ENCODE peak calls at places on chromosomes 7 and 10, in seven cellular contexts. One of them, this sample, is unnamed.

GRCh38 chr10:86187840-86188239 is 178.8 kb downstream of the GRID1 start:
- DNase-seq in fibroblast of mammary gland: no peak
- DNase-seq in PC-3: no peak
- DNase-seq in heart left ventricle: no peak
- DNase-seq in fibroblast of the aortic adventitia: no peak
- DNase-seq in progenitor cell of endocrine pancreas: no peak
- DNase-seq in thoracic aorta: no peak
- DNase-seq in this sample: no peak

GRCh38 chr7:46214526-46214925 is 293.5 kb upstream of the IGFBP3 start:
- DNase-seq in fibroblast of the aortic adventitia: no peak
- DNase-seq in heart left ventricle: no peak
- DNase-seq in thoracic aorta: no peak
- DNase-seq in PC-3: no peak
- DNase-seq in fibroblast of mammary gland: no peak
- DNase-seq in progenitor cell of endocrine pancreas: no peak
- DNase-seq in this sample: no peak

GRCh38 chr10:45470098-45471012 is 96.3 kb downstream of the ALOX5 start:
- DNase-seq in fibroblast of mammary gland: peak; percentile 8
- DNase-seq in progenitor cell of endocrine pancreas: no peak
- DNase-seq in PC-3: peak; percentile 82
- DNase-seq in heart left ventricle: no peak
- DNase-seq in thoracic aorta: no peak
- DNase-seq in fibroblast of the aortic adventitia: peak; percentile 48
- DNase-seq in this sample: no peak

GRCh38 chr7:132782777-132783633 is 206.7 kb upstream of the PLXNA4 start:
- DNase-seq in PC-3: peak; percentile 30
- DNase-seq in fibroblast of the aortic adventitia: peak; percentile 76
- DNase-seq in heart left ventricle: no peak
- DNase-seq in fibroblast of mammary gland: peak; percentile 97
- DNase-seq in progenitor cell of endocrine pancreas: no peak
- DNase-seq in thoracic aorta: no peak
- DNase-seq in this sample: no peak

GRCh38 chr10:110824660-110825059 is 47.1 kb upstream of the PDCD4 start:
- DNase-seq in progenitor cell of endocrine pancreas: no peak
- DNase-seq in heart left ventricle: no peak
- DNase-seq in thoracic aorta: no peak
- DNase-seq in PC-3: no peak
- DNase-seq in fibroblast of mammary gland: no peak
- DNase-seq in fibroblast of the aortic adventitia: no peak
- DNase-seq in this sample: no peak

GRCh38 chr7:102323914-102324195 is 32.4 kb downstream of the SPDYE6 start:
- DNase-seq in heart left ventricle: no peak
- DNase-seq in PC-3: no peak
- DNase-seq in progenitor cell of endocrine pancreas: no peak
- DNase-seq in fibroblast of mammary gland: no peak
- DNase-seq in fibroblast of the aortic adventitia: no peak
- DNase-seq in thoracic aorta: no peak
- DNase-seq in this sample: no peak

GRCh38 chr7:137847418-137848050 is 760 bp upstream of the DGKI start:
- DNase-seq in fibroblast of mammary gland: peak; percentile 44
- DNase-seq in PC-3: no peak
- DNase-seq in thoracic aorta: no peak
- DNase-seq in progenitor cell of endocrine pancreas: no peak
- DNase-seq in fibroblast of the aortic adventitia: no peak
- DNase-seq in heart left ventricle: no peak
- DNase-seq in this sample: no peak

GRCh38 chr10:33365871-33366411 is 31.5 kb upstream of the NRP1 start:
- DNase-seq in thoracic aorta: no peak
- DNase-seq in progenitor cell of endocrine pancreas: no peak
- DNase-seq in PC-3: peak; percentile 100
- DNase-seq in heart left ventricle: no peak
- DNase-seq in fibroblast of mammary gland: peak; percentile 98
- DNase-seq in fibroblast of the aortic adventitia: peak; percentile 97
- DNase-seq in this sample: no peak

GRCh38 chr7:55157347-55158105 is 138.7 kb downstream of the EGFR start:
- DNase-seq in progenitor cell of endocrine pancreas: no peak
- DNase-seq in fibroblast of mammary gland: no peak
- DNase-seq in fibroblast of the aortic adventitia: no peak
- DNase-seq in thoracic aorta: no peak
- DNase-seq in PC-3: no peak
- DNase-seq in heart left ventricle: no peak
- DNase-seq in this sample: no peak

GRCh38 chr7:1883031-1883761 is 213.1 kb downstream of the ELFN1 start:
- DNase-seq in PC-3: peak; percentile 88
- DNase-seq in thoracic aorta: no peak
- DNase-seq in heart left ventricle: no peak
- DNase-seq in fibroblast of mammary gland: peak; percentile 83
- DNase-seq in progenitor cell of endocrine pancreas: no peak
- DNase-seq in fibroblast of the aortic adventitia: peak; percentile 64
- DNase-seq in this sample: no peak

GRCh38 chr10:77877461-77878344 is 48.9 kb downstream of the DLG5 start:
- DNase-seq in fibroblast of the aortic adventitia: peak; percentile 49
- DNase-seq in PC-3: no peak
- DNase-seq in fibroblast of mammary gland: peak; percentile 52
- DNase-seq in thoracic aorta: no peak
- DNase-seq in progenitor cell of endocrine pancreas: no peak
- DNase-seq in heart left ventricle: peak; percentile 36
- DNase-seq in this sample: no peak

GRCh38 chr10:117477241-117477947 is 65.2 kb upstream of the EMX2 start:
- DNase-seq in heart left ventricle: no peak
- DNase-seq in PC-3: no peak
- DNase-seq in thoracic aorta: no peak
- DNase-seq in fibroblast of mammary gland: no peak
- DNase-seq in progenitor cell of endocrine pancreas: no peak
- DNase-seq in fibroblast of the aortic adventitia: peak; percentile 52
- DNase-seq in this sample: no peak

GRCh38 chr7:28627869-28628268 is 215.6 kb downstream of the CREB5 start:
- DNase-seq in fibroblast of the aortic adventitia: peak; percentile 60
- DNase-seq in progenitor cell of endocrine pancreas: no peak
- DNase-seq in fibroblast of mammary gland: peak; percentile 34
- DNase-seq in heart left ventricle: no peak
- DNase-seq in PC-3: no peak
- DNase-seq in thoracic aorta: no peak
- DNase-seq in this sample: no peak

GRCh38 chr7:28626191-28626590 is 213.9 kb downstream of the CREB5 start:
- DNase-seq in progenitor cell of endocrine pancreas: no peak
- DNase-seq in fibroblast of the aortic adventitia: no peak
- DNase-seq in fibroblast of mammary gland: peak; percentile 56
- DNase-seq in heart left ventricle: no peak
- DNase-seq in PC-3: peak; percentile 15
- DNase-seq in thoracic aorta: no peak
- DNase-seq in this sample: no peak

GRCh38 chr7:28625446-28625845 is 213.1 kb downstream of the CREB5 start:
- DNase-seq in progenitor cell of endocrine pancreas: no peak
- DNase-seq in fibroblast of the aortic adventitia: peak; percentile 25
- DNase-seq in PC-3: no peak
- DNase-seq in heart left ventricle: no peak
- DNase-seq in thoracic aorta: no peak
- DNase-seq in fibroblast of mammary gland: peak; percentile 8
- DNase-seq in this sample: no peak

GRCh38 chr7:28627263-28627653 is 214.9 kb downstream of the CREB5 start:
- DNase-seq in fibroblast of the aortic adventitia: peak; percentile 88
- DNase-seq in heart left ventricle: no peak
- DNase-seq in thoracic aorta: no peak
- DNase-seq in PC-3: no peak
- DNase-seq in progenitor cell of endocrine pancreas: no peak
- DNase-seq in fibroblast of mammary gland: peak; percentile 86
- DNase-seq in this sample: no peak

GRCh38 chr7:28626629-28627262 is 214.4 kb downstream of the CREB5 start:
- DNase-seq in thoracic aorta: no peak
- DNase-seq in fibroblast of the aortic adventitia: peak; percentile 52
- DNase-seq in fibroblast of mammary gland: peak; percentile 69
- DNase-seq in PC-3: peak; percentile 68
- DNase-seq in progenitor cell of endocrine pancreas: peak; percentile 16
- DNase-seq in heart left ventricle: no peak
- DNase-seq in this sample: no peak
- TF ChIP-seq CTCF in thoracic aorta: peak; percentile 56
- TF ChIP-seq CTCF in fibroblast of the aortic adventitia: peak; percentile 66
- TF ChIP-seq CTCF in fibroblast of mammary gland: peak; percentile 71
- TF ChIP-seq CTCF in PC-3: peak; percentile 84
- TF ChIP-seq CTCF in progenitor cell of endocrine pancreas: peak; percentile 68
- TF ChIP-seq CTCF in heart left ventricle: peak; percentile 74
- TF ChIP-seq CTCF in this sample: peak; percentile 83

GRCh38 chr10:62688971-62689700 is 115.4 kb upstream of the ADO start:
- DNase-seq in fibroblast of the aortic adventitia: no peak
- DNase-seq in progenitor cell of endocrine pancreas: no peak
- DNase-seq in fibroblast of mammary gland: no peak
- DNase-seq in PC-3: no peak
- DNase-seq in thoracic aorta: no peak
- DNase-seq in heart left ventricle: no peak
- DNase-seq in this sample: no peak

GRCh38 chr10:62691331-62691730 is 113.2 kb upstream of the ADO start:
- DNase-seq in thoracic aorta: no peak
- DNase-seq in PC-3: no peak
- DNase-seq in progenitor cell of endocrine pancreas: no peak
- DNase-seq in fibroblast of mammary gland: no peak
- DNase-seq in heart left ventricle: no peak
- DNase-seq in fibroblast of the aortic adventitia: no peak
- DNase-seq in this sample: no peak

GRCh38 chr10:62689712-62690111 is 114.8 kb upstream of the ADO start:
- DNase-seq in progenitor cell of endocrine pancreas: no peak
- DNase-seq in fibroblast of the aortic adventitia: no peak
- DNase-seq in fibroblast of mammary gland: no peak
- DNase-seq in heart left ventricle: no peak
- DNase-seq in PC-3: no peak
- DNase-seq in thoracic aorta: no peak
- DNase-seq in this sample: no peak

GRCh38 chr10:62692085-62692484 is 112.4 kb upstream of the ADO start:
- DNase-seq in fibroblast of the aortic adventitia: no peak
- DNase-seq in heart left ventricle: no peak
- DNase-seq in thoracic aorta: no peak
- DNase-seq in progenitor cell of endocrine pancreas: no peak
- DNase-seq in fibroblast of mammary gland: no peak
- DNase-seq in PC-3: no peak
- DNase-seq in this sample: no peak

GRCh38 chr10:62690703-62691102 is 113.8 kb upstream of the ADO start:
- DNase-seq in fibroblast of mammary gland: peak; percentile 2
- DNase-seq in heart left ventricle: no peak
- DNase-seq in fibroblast of the aortic adventitia: no peak
- DNase-seq in progenitor cell of endocrine pancreas: no peak
- DNase-seq in thoracic aorta: no peak
- DNase-seq in PC-3: peak; percentile 70
- DNase-seq in this sample: no peak
- TF ChIP-seq CTCF in fibroblast of mammary gland: no peak
- TF ChIP-seq CTCF in heart left ventricle: no peak
- TF ChIP-seq CTCF in fibroblast of the aortic adventitia: no peak
- TF ChIP-seq CTCF in progenitor cell of endocrine pancreas: peak; percentile 15
- TF ChIP-seq CTCF in thoracic aorta: no peak
- TF ChIP-seq CTCF in PC-3: peak; percentile 57
- TF ChIP-seq CTCF in this sample: no peak

DNA sequence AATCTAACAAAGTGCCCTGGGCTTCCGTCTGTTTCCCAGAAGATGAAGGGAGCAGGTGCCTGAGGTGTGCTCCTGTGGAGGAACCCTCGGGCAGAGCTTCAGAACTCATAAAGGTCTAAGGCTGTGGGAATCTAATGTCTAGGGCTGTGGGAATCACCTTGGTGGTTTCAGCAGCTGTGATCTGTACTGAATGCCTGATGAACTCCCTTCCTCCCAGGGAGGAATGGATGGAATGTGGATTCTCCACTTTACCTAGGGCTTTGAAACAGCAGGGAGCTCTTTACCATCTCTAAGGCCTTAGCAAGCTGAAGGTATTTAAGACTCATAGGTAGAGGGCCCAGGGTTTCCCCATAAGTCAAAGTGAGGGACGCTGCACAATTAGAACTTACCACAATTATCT is 36.0 kb upstream of the SEMA3E start:
- DNase-seq in thoracic aorta: no peak
- DNase-seq in PC-3: peak; percentile 62
- DNase-seq in fibroblast of the aortic adventitia: no peak
- DNase-seq in fibroblast of mammary gland: no peak
- DNase-seq in progenitor cell of endocrine pancreas: no peak
- DNase-seq in heart left ventricle: no peak
- DNase-seq in this sample: no peak
- TF ChIP-seq CTCF in thoracic aorta: no peak
- TF ChIP-seq CTCF in PC-3: no peak
- TF ChIP-seq CTCF in fibroblast of the aortic adventitia: no peak
- TF ChIP-seq CTCF in fibroblast of mammary gland: no peak
- TF ChIP-seq CTCF in progenitor cell of endocrine pancreas: no peak
- TF ChIP-seq CTCF in heart left ventricle: no peak
- TF ChIP-seq CTCF in this sample: no peak

DNA sequence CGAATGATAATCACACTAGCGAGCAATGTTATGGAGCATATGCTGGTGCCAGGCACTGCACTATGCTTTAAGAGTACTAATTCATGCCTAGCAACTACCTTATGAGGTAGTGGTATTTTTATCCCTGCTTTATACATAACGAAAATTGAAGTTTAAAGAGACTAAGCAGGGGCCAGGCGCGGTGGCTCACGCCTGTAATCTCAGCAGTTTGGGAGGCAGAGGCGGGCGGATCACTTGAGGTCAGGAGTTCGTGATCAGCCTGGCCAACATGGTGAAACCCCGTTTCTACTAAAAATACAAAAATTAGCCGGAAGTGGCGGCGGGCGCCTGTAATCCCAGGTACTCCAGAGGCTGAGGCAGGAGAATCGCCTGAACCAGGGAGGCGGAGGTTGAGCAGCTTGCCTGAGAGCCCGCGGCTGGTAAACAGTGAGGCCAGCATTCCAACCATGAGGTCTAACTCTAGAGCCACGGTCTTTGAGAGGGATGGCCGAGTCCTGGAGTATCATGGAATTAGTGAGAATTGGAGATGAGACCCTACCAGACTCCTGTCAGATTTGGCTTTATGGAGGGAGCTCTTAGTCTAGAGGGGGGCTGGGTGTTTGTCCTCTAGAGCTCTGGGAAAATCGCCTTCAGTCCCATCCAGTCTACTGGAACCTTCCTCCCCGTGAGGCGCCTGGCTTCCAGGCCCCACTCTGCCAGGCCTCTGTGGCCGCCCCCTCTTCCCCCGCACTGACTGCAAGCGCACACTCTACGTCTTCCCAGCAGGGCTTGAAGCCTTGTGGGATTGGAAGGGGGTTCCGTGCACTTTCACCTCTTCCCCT is 11.6 kb downstream of the TLX1 start:
- DNase-seq in PC-3: no peak
- DNase-seq in thoracic aorta: no peak
- DNase-seq in fibroblast of the aortic adventitia: no peak
- DNase-seq in heart left ventricle: no peak
- DNase-seq in progenitor cell of endocrine pancreas: no peak
- DNase-seq in fibroblast of mammary gland: no peak
- DNase-seq in this sample: no peak
- TF ChIP-seq CTCF in PC-3: no peak
- TF ChIP-seq CTCF in thoracic aorta: no peak
- TF ChIP-seq CTCF in fibroblast of the aortic adventitia: no peak
- TF ChIP-seq CTCF in heart left ventricle: peak; percentile 10
- TF ChIP-seq CTCF in progenitor cell of endocrine pancreas: no peak
- TF ChIP-seq CTCF in fibroblast of mammary gland: no peak
- TF ChIP-seq CTCF in this sample: no peak

This sample was measured in type B pancreatic cell.